ENCODE peak calls at places on chromosomes 12 and 14, in six cellular contexts. X, C, E, Q, J and Y are unnamed samples.

GRCh38 chr14:99157676-99158075 is 114.3 kb downstream of the BCL11B start:
- DNase-seq in X (no peak), C (no peak), E (no peak), Q (no peak), J (no peak), Y (no peak)

GRCh38 chr12:101243616-101244015 is 33.6 kb upstream of the SLC5A8 start:
- DNase-seq in X (no peak), C (no peak), E (no peak), Q (no peak), J (no peak), Y (no peak)

GRCh38 chr12:7162691-7163114 is 26.8 kb upstream of the PEX5 start:
- DNase-seq in X (no peak), C (no peak), E (no peak), Q (peak), J (peak), Y (no peak)

GRCh38 chr12:12720637-12721250 is 3.6 kb downstream of the CDKN1B start:
- DNase-seq in X (no peak), C (no peak), E (no peak), Q (no peak), J (no peak), Y (no peak)

GRCh38 chr12:82527165-82527780 is 159.4 kb upstream of the TMTC2 start:
- DNase-seq in X (peak), C (no peak), E (peak), Q (no peak), J (peak), Y (peak)

GRCh38 chr12:90234455-90234854 is 525.8 kb upstream of the ATP2B1 start:
- DNase-seq in X (no peak), C (no peak), E (no peak), Q (no peak), J (no peak), Y (no peak)

GRCh38 chr12:91272456-91273063 is 89.9 kb upstream of the DCN start:
- DNase-seq in X (no peak), C (no peak), E (no peak), Q (no peak), J (no peak), Y (no peak)

GRCh38 chr14:66238969-66239368 is 247.2 kb upstream of the CCDC196 start:
- DNase-seq in X (no peak), C (no peak), E (no peak), Q (no peak), J (no peak), Y (no peak)

GRCh38 chr12:53464685-53465084 is 12.8 kb downstream of the PCBP2 start:
- DNase-seq in X (no peak), C (no peak), E (no peak), Q (no peak), J (no peak), Y (no peak)

GRCh38 chr12:113075137-113075683 is 18.7 kb downstream of the DTX1 start:
- DNase-seq in X (no peak), C (no peak), E (no peak), Q (no peak), J (no peak), Y (no peak)

GRCh38 chr12:117012189-117012805 is 86.9 kb downstream of the TESC start:
- DNase-seq in X (no peak), C (no peak), E (no peak), Q (no peak), J (no peak), Y (no peak)

GRCh38 chr12:102480401-102480800 is at the start of gene IGF1:
- DNase-seq in X (no peak), C (no peak), E (no peak), Q (no peak), J (no peak), Y (no peak)

GRCh38 chr12:123089631-123090353 is 61.1 kb downstream of the PITPNM2 start:
- DNase-seq in X (no peak), C (no peak), E (peak), Q (no peak), J (no peak), Y (no peak)

GRCh38 chr12:84636801-84637285 is 275.8 kb downstream of the SLC6A15 start:
- DNase-seq in X (no peak), C (no peak), E (no peak), Q (no peak), J (no peak), Y (no peak)

GRCh38 chr14:75563931-75564330 is 14.5 kb upstream of the FLVCR2 start:
- DNase-seq in X (no peak), C (no peak), E (no peak), Q (no peak), J (no peak), Y (no peak)

GRCh38 chr12:45284096-45284901 is 68.4 kb downstream of the ANO6 start:
- DNase-seq in X (no peak), C (no peak), E (no peak), Q (no peak), J (no peak), Y (no peak)

GRCh38 chr14:33516898-33517436 is 433.9 kb downstream of the EGLN3 start:
- DNase-seq in X (no peak), C (no peak), E (no peak), Q (no peak), J (no peak), Y (no peak)

GRCh38 chr14:69650948-69651369 is 39.6 kb downstream of the SUSD6 start:
- DNase-seq in X (no peak), C (no peak), E (no peak), Q (no peak), J (no peak), Y (no peak)

GRCh38 chr12:131927110-131928079 is 1.7 kb upstream of the PUS1 start:
- DNase-seq in X (no peak), C (no peak), E (no peak), Q (no peak), J (no peak), Y (no peak)

GRCh38 chr12:127963926-127964325 is 303.0 kb upstream of the TMEM132C start:
- DNase-seq in X (no peak), C (no peak), E (no peak), Q (no peak), J (no peak), Y (no peak)

GRCh38 chr12:16555630-16556029 is 50.3 kb downstream of the LMO3 start:
- DNase-seq in X (no peak), C (no peak), E (no peak), Q (no peak), J (no peak), Y (no peak)

GRCh38 chr14:73069585-73069984 is 11.3 kb downstream of the RBM25 start:
- DNase-seq in X (no peak), C (no peak), E (no peak), Q (no peak), J (no peak), Y (no peak)

GRCh38 chr12:58750484-58750883 is 169.8 kb downstream of the LRIG3 start:
- DNase-seq in X (no peak), C (no peak), E (peak), Q (no peak), J (no peak), Y (peak)

GRCh38 chr14:68633131-68633991 is 159.5 kb downstream of the ZFP36L1 start:
- DNase-seq in X (peak), C (no peak), E (no peak), Q (peak), J (peak), Y (peak)

GRCh38 chr12:13165578-13166120 is 30.9 kb upstream of the EMP1 start:
- DNase-seq in X (no peak), C (peak), E (no peak), Q (no peak), J (no peak), Y (no peak)

GRCh38 chr12:5888816-5889315 is 56.2 kb downstream of the ANO2 start:
- DNase-seq in X (no peak), C (no peak), E (no peak), Q (no peak), J (no peak), Y (no peak)

GRCh38 chr12:53052419-53053222 is 2.8 kb downstream of the TNS2 start:
- DNase-seq in X (peak), C (no peak), E (no peak), Q (no peak), J (peak), Y (peak)

GRCh38 chr14:22955702-22956575 is 951 bp downstream of the HAUS4 start:
- DNase-seq in X (no peak), C (no peak), E (no peak), Q (no peak), J (no peak), Y (no peak)

GRCh38 chr12:119410396-119410795 is 75.9 kb downstream of the CCDC60 start:
- DNase-seq in X (no peak), C (no peak), E (no peak), Q (no peak), J (no peak), Y (no peak)

GRCh38 chr14:79584679-79585078 is 626.6 kb downstream of the DIO2 start:
- DNase-seq in X (no peak), C (no peak), E (peak), Q (no peak), J (no peak), Y (no peak)

GRCh38 chr12:12159988-12160387 is 89.2 kb downstream of the BCL2L14 start:
- DNase-seq in X (no peak), C (no peak), E (no peak), Q (no peak), J (no peak), Y (no peak)

GRCh38 chr12:57185403-57185802 is 31.2 kb upstream of the NXPH4 start:
- DNase-seq in X (no peak), C (no peak), E (no peak), Q (no peak), J (no peak), Y (no peak)

GRCh38 chr12:45299132-45299692 is 83.3 kb downstream of the ANO6 start:
- DNase-seq in X (no peak), C (no peak), E (no peak), Q (no peak), J (no peak), Y (no peak)